ENCODE peak calls at places on chromosomes 3 and 15, in nine cellular contexts. K is activated T-cell treated with anti-CD3 and anti-CD28 coated beads for 24 hours; X is AG08396; P is activated gamma-delta T cell treated with anti-CD3 and anti-CD28 coated beads, Interleukin-2, amount 50 U/mL, for 16 hours; J is hypothalamus; S is NCI-H345; D is fibroblast of the conjunctiva; H is activated B cell treated with CpG ODN at 0.5 μM for 24 hours; A is iris pigment epithelial cell. T is an unnamed sample.

GRCh38 chr3:179045719-179046402 is 25.7 kb downstream of the ZMAT3 start:
- DNase-seq in D (no peak), X (no peak), A (peak; percentile 13), P (no peak), S (no peak), H (no peak), J (no peak), K (no peak), T (no peak)

GRCh38 chr3:145678401-145678800 is 482.6 kb downstream of the PLOD2 start:
- DNase-seq in S (no peak), H (no peak), X (no peak), J (no peak), A (peak; percentile 53), K (no peak), P (no peak), D (peak; percentile 41), T (peak; percentile 6)

GRCh38 chr15:37880009-37880834 is 54.2 kb upstream of the TMCO5A start:
- DNase-seq in X (peak; percentile 39), P (no peak), K (no peak), J (no peak), H (no peak), S (peak; percentile 30), A (peak; percentile 69), D (peak; percentile 48), T (peak; percentile 13)

GRCh38 chr3:36482880-36483279 is 102.6 kb downstream of the STAC start:
- DNase-seq in H (no peak), S (no peak), J (no peak), X (no peak), A (no peak), K (no peak), D (no peak), P (no peak), T (no peak)

GRCh38 chr15:101378879-101379278 is 83.8 kb upstream of the SNRPA1 start:
- DNase-seq in S (no peak), H (no peak), J (no peak), K (no peak), D (no peak), X (no peak), P (no peak), A (no peak), T (no peak)

GRCh38 chr15:34336947-34337556 is 529 bp downstream of the SLC12A6 start:
- DNase-seq in A (no peak), S (peak; percentile 35), D (no peak), J (no peak), H (no peak), X (no peak), K (no peak), P (no peak), T (no peak)

GRCh38 chr15:87843312-87843711 is 413.2 kb downstream of the NTRK3 start:
- DNase-seq in K (no peak), D (no peak), H (no peak), A (no peak), S (no peak), J (no peak), X (no peak), P (no peak), T (no peak)

GRCh38 chr15:60006203-60006782 is 2.2 kb downstream of the FOXB1 start:
- DNase-seq in A (peak; percentile 24), D (no peak), S (peak; percentile 58), X (no peak), H (no peak), K (peak; percentile 49), J (peak; percentile 48), P (no peak), T (no peak)

GRCh38 chr3:188542196-188542595 is 388.2 kb downstream of the LPP start:
- DNase-seq in D (no peak), X (no peak), K (no peak), P (no peak), A (no peak), H (no peak), J (no peak), S (peak; percentile 27), T (no peak)